ENCODE peak calls at places on chromosomes 5 and 9, in four cellular contexts. G, W, O and Q are unnamed samples.

GRCh38 chr9:5578698-5579085 is 50.2 kb upstream of the RIC1 start:
- DNase-seq in G (no peak), W (no peak), O (no peak), Q (no peak)

GRCh38 chr9:134895849-134896833 is 15.5 kb downstream of the FCN2 start:
- DNase-seq in G (no peak), W (peak; percentile 69), O (no peak), Q (peak; percentile 14)

GRCh38 chr5:59813761-59814562 is 79.6 kb downstream of the PDE4D start:
- DNase-seq in G (peak; percentile 30), W (peak; percentile 51), O (peak; percentile 55), Q (peak; percentile 32)

GRCh38 chr5:14732991-14733390 is 68.5 kb downstream of the OTULIN start:
- DNase-seq in G (no peak), W (no peak), O (no peak), Q (no peak)

GRCh38 chr9:134496413-134497282 is 145.0 kb upstream of the COL5A1 start:
- DNase-seq in G (no peak), W (no peak), O (no peak), Q (no peak)

GRCh38 chr9:127360205-127360604 is 36.8 kb upstream of the SLC2A8 start:
- DNase-seq in G (no peak), W (no peak), O (no peak), Q (peak; percentile 21)

GRCh38 chr5:152439791-152440190 is 34.7 kb upstream of the NMUR2 start:
- DNase-seq in G (no peak), W (no peak), O (no peak), Q (no peak)

GRCh38 chr5:69451941-69452652 is 37.2 kb downstream of the MARVELD2 start:
- DNase-seq in G (peak; percentile 84), W (no peak), O (no peak), Q (no peak)

GRCh38 chr9:87245271-87245670 is 252.4 kb upstream of the DAPK1 start:
- DNase-seq in G (no peak), W (no peak), O (no peak), Q (no peak)

GRCh38 chr5:122419195-122419894 is 107.3 kb downstream of the SNCAIP start:
- DNase-seq in G (no peak), W (no peak), O (no peak), Q (no peak)

GRCh38 chr5:131225282-131225974 is 38.4 kb upstream of the CDC42SE2 start:
- DNase-seq in G (no peak), W (no peak), O (no peak), Q (no peak)

GRCh38 chr5:165779505-165779904 is 2274.1 kb downstream of the MAT2B start:
- DNase-seq in G (no peak), W (no peak), O (no peak), Q (no peak)

GRCh38 chr9:108382267-108382666 is 473.5 kb downstream of the ACTL7B start:
- DNase-seq in G (no peak), W (no peak), O (no peak), Q (no peak)

GRCh38 chr5:73295447-73295846 is 122.5 kb downstream of the TMEM174 start:
- DNase-seq in G (no peak), W (no peak), O (no peak), Q (no peak)

GRCh38 chr5:27494845-27495244 is 456.5 kb upstream of the CDH9 start:
- DNase-seq in G (no peak), W (no peak), O (peak; percentile 22), Q (no peak)

GRCh38 chr9:27280858-27281257 is 16.1 kb downstream of the EQTN start:
- DNase-seq in G (no peak), W (no peak), O (no peak), Q (no peak)

GRCh38 chr9:121197135-121197534 is 4.5 kb downstream of the RAB14 start:
- DNase-seq in G (no peak), W (no peak), O (no peak), Q (no peak)

GRCh38 chr5:54836959-54837534 is 148.3 kb downstream of the ESM1 start:
- DNase-seq in G (no peak), W (no peak), O (no peak), Q (no peak)

GRCh38 chr9:113737414-113738271 is 138.5 kb upstream of the ZNF618 start:
- DNase-seq in G (peak; percentile 46), W (peak; percentile 49), O (peak; percentile 28), Q (peak; percentile 54)

GRCh38 chr9:113728989-113729388 is 147.1 kb upstream of the ZNF618 start:
- DNase-seq in G (no peak), W (no peak), O (no peak), Q (no peak)

GRCh38 chr9:113738898-113739604 is 137.1 kb upstream of the ZNF618 start:
- DNase-seq in G (no peak), W (no peak), O (no peak), Q (no peak)

GRCh38 chr9:113738506-113738897 is 137.6 kb upstream of the ZNF618 start:
- DNase-seq in G (no peak), W (no peak), O (no peak), Q (no peak)

GRCh38 chr9:113734826-113735225 is 141.3 kb upstream of the ZNF618 start:
- DNase-seq in G (no peak), W (no peak), O (no peak), Q (no peak)
- TF ChIP-seq TCF7L2 in G (no peak), W (no peak), O (no peak), Q (no peak)

DNA sequence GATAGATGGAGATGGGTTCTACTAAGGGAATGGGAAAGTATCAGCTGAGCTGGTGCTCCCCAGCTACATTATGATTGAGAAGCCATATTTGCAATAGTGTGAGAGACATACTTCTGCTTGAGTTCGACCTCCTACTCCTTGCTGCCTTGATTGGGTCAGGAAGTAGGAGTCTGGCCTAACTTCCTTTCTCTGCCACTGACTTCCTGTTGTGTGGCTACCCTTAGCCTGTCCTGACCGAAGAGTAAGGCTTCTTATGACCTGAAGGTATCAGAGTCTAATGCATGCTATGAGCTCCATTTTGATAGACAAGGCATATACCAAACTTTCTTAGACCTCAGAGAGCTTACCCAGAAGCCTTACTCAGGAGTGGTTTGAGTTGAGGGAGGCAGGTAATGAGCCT is 53.9 kb downstream of the OSTF1 start:
- DNase-seq in G (no peak), W (no peak), O (no peak), Q (no peak)
- TF ChIP-seq TCF7L2 in G (no peak), W (no peak), O (no peak), Q (no peak)

GRCh38 chr9:35140097-35140496 is 21.7 kb upstream of the UNC13B start:
- DNase-seq in G (no peak), W (no peak), O (no peak), Q (no peak)

GRCh38 chr9:35136866-35137265 is 21.2 kb upstream of the ATOSB start:
- DNase-seq in G (no peak), W (no peak), O (no peak), Q (no peak)

GRCh38 chr9:35134920-35135319 is 19.3 kb upstream of the ATOSB start:
- DNase-seq in G (no peak), W (no peak), O (no peak), Q (no peak)

DNA sequence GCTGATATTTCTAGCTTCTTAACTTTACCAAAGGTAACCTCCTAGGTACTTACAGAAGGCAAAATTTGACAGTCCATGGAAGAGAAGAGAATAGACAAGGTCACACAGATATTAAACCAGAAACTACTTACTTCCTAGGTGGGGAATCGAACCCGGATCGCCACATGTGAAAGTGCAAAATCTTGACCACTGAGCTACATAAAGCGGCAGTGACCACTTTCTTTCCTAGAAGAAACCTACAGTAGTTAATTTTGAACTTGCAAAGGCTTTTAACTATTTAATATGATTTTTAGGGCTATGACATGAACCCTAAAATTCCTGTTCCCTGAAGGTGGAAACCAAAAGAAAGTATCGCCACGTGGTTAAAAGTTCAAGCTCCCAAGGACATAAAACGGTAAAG is 20.3 kb upstream of the ATOSB start:
- DNase-seq in G (no peak), W (no peak), O (no peak), Q (peak; percentile 8)
- TF ChIP-seq TCF7L2 in G (no peak), W (no peak), O (no peak), Q (no peak)

GRCh38 chr5:57642066-57642465 is 159.5 kb upstream of the ACTBL2 start:
- DNase-seq in G (no peak), W (no peak), O (no peak), Q (no peak)
- TF ChIP-seq TCF7L2 in G (no peak), W (no peak), O (no peak), Q (no peak)

GRCh38 chr5:114325552-114325951 is 36.3 kb upstream of the KCNN2 start:
- DNase-seq in G (no peak), W (no peak), O (no peak), Q (no peak)
- TF ChIP-seq TCF7L2 in G (no peak), W (no peak), O (no peak), Q (no peak)

GRCh38 chr5:84036842-84037241 is 316.2 kb upstream of the HAPLN1 start:
- DNase-seq in G (no peak), W (no peak), O (no peak), Q (no peak)

GRCh38 chr5:84028093-84028492 is 307.4 kb upstream of the HAPLN1 start:
- DNase-seq in G (no peak), W (no peak), O (no peak), Q (no peak)

GRCh38 chr5:84032404-84032803 is 311.7 kb upstream of the HAPLN1 start:
- DNase-seq in G (no peak), W (no peak), O (no peak), Q (no peak)
- TF ChIP-seq TCF7L2 in G (no peak), W (no peak), O (no peak), Q (no peak)

DNA sequence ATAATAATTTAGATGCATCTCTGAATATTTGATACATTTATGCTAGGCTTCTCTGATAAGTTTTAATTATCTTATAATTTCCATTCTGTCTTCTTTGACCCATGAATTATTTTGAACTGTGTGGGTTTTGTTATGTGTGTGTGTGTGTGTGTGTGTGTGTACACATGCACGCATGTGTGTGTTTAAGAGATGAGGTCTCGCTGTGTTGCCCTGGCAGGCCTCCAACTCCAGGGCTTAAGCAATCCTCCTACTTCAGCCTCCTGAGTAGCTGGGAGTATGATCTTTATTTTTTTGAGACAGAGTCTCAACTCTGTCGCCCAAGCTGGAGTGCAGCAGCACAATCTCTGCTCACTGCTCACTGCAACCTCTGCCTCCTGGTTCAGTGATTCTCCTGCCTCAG is 75.4 kb downstream of the NDUFAF2 start:
- DNase-seq in G (peak; percentile 5), W (no peak), O (no peak), Q (no peak)
- TF ChIP-seq TCF7L2 in G (no peak), W (no peak), O (no peak), Q (no peak)

GRCh38 chr5:34918025-34918424 is 2.5 kb downstream of the BRIX1 start:
- DNase-seq in G (no peak), W (no peak), O (no peak), Q (no peak)
- TF ChIP-seq TCF7L2 in G (no peak), W (no peak), O (no peak), Q (no peak)